ENCODE peak calls at places on chromosomes 2 and 18, in ten cellular contexts. C is left ventricle myocardium inferior; J is transverse colon; X is right cardiac atrium; M is CD8-positive, alpha-beta memory T cell; W is MM.1S; I is upper lobe of right lung; D is AG09309; Q is stomach; E is upper lobe of left lung. R is an unnamed sample.

GRCh38 chr2:64632855-64633819 is 20.6 kb downstream of the SERTAD2 start:
- DNase-seq in J (no peak), C (no peak), D (peak; percentile 56), X (no peak), Q (no peak), E (no peak), M (peak; percentile 32), W (no peak), I (no peak), R (no peak)

GRCh38 chr2:218876562-218877219 is 4.0 kb upstream of the WNT10A start:
- DNase-seq in D (no peak), Q (peak; percentile 75), C (peak; percentile 52), W (peak; percentile 70), X (no peak), J (peak; percentile 73), M (peak; percentile 81), I (no peak), E (peak; percentile 58), R (peak; percentile 76)

GRCh38 chr2:217326238-217327022 is 466.6 kb upstream of the TNP1 start:
- DNase-seq in J (no peak), Q (no peak), C (no peak), W (no peak), E (no peak), X (no peak), I (no peak), M (no peak), D (no peak), R (no peak)

GRCh38 chr2:113218283-113219091 is 44.7 kb downstream of the PSD4 start:
- DNase-seq in Q (no peak), W (no peak), D (no peak), X (peak; percentile 52), J (peak; percentile 83), M (no peak), C (peak; percentile 45), I (peak; percentile 85), E (peak; percentile 74), R (no peak)

GRCh38 chr18:58671941-58672565 is 788 bp downstream of the MALT1 start:
- DNase-seq in I (no peak), E (no peak), C (peak; percentile 45), D (no peak), Q (peak; percentile 52), X (peak; percentile 42), W (peak; percentile 46), M (no peak), J (peak; percentile 62), R (no peak)

GRCh38 chr18:61435064-61435652 is 101.9 kb downstream of the CDH20 start:
- DNase-seq in M (no peak), Q (no peak), E (no peak), J (no peak), I (no peak), W (no peak), D (no peak), X (no peak), C (no peak), R (peak; percentile 19)

GRCh38 chr2:133346654-133347053 is 221.6 kb downstream of the NCKAP5 start:
- DNase-seq in X (no peak), E (no peak), J (no peak), Q (no peak), W (no peak), M (no peak), I (no peak), C (no peak), D (peak; percentile 78), R (no peak)

GRCh38 chr2:74415762-74416395 is 5.5 kb downstream of the C2orf81 start:
- DNase-seq in C (no peak), J (no peak), I (no peak), W (no peak), Q (no peak), X (no peak), M (no peak), E (no peak), D (no peak), R (no peak)

DNA sequence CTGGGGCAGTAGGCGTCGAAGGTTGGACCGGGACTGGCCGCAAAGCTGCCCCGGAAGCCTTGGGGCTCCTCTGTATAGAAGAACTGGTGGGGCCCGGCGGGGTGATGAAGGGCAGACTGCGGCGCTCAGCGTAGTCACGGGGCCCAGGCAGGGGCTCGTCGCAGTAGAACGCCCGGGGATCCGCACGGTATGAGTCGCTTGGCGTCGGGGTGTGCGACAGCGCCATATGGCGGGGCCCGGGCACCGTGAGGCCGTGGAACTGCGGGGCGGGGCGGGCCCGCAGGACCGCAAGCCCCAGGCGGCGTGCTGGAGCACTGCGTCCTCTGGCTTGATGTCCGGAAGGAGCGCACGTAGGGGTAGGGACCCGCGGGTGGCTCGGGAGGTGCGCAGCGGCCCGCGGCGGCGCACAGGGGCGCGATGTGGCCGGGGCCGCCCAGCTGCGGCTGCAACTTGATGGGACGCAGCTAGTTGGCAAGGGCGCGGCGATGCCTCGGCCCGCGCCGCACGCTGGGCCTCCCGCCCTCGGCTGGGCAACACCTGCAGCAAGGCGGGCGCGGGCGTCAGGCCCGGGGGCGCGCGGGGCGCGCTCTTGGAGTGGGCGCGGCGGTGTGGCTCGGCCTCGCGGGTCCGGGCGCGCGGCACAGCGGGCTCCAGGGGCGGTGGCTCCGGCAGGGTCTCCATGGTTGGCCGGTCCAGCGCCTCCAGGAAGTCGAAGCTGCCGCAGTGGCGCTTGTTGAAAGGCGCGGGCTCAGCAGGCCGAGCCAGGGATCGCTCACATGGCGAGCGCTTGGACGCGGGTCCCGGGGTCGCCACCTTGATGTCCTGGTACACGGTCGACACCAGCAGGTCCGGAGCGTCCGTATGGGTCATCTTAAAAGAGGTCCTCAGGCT is 251.4 kb downstream of the ANKRD30B start:
- DNase-seq in C (no peak), E (no peak), I (peak; percentile 59), M (no peak), D (no peak), J (no peak), Q (no peak), X (no peak), W (no peak), R (no peak)
- H3K4me3 ChIP-seq in C (no peak overlapping the region), E (no peak overlapping the region), I (no peak overlapping the region), M (no peak overlapping the region), D (no peak overlapping the region), J (peak overlapping the region; percentile 41), Q (no peak overlapping the region), X (no peak overlapping the region), W (no peak overlapping the region), R (no peak overlapping the region)

GRCh38 chr2:216317831-216318230 is 54.5 kb downstream of the MARCHF4 start:
- DNase-seq in Q (no peak), D (no peak), I (no peak), X (no peak), M (no peak), W (no peak), E (no peak), J (no peak), C (no peak), R (no peak)

GRCh38 chr2:216312441-216312840 is 59.8 kb downstream of the MARCHF4 start:
- DNase-seq in I (no peak), M (no peak), Q (no peak), W (no peak), D (no peak), X (no peak), E (no peak), C (no peak), J (no peak), R (no peak)

GRCh38 chr2:216316743-216317142 is 55.5 kb downstream of the MARCHF4 start:
- DNase-seq in E (no peak), J (no peak), C (no peak), I (no peak), Q (no peak), W (no peak), X (no peak), D (no peak), M (no peak), R (no peak)

GRCh38 chr2:216318470-216318869 is 53.8 kb downstream of the MARCHF4 start:
- DNase-seq in E (no peak), I (no peak), J (no peak), D (no peak), X (no peak), W (no peak), Q (no peak), M (no peak), C (no peak), R (no peak)

GRCh38 chr2:216315817-216316603 is 56.3 kb downstream of the MARCHF4 start:
- DNase-seq in E (no peak), C (no peak), D (no peak), Q (no peak), J (no peak), M (no peak), W (no peak), X (no peak), I (no peak), R (no peak)
- H3K4me3 ChIP-seq in E (no peak overlapping the region), C (peak overlapping the region; percentile 2), D (no peak overlapping the region), Q (no peak overlapping the region), J (no peak overlapping the region), M (no peak overlapping the region), W (no peak overlapping the region), X (no peak overlapping the region), I (no peak overlapping the region), R (no peak overlapping the region)

GRCh38 chr2:168465594-168465993 is 9.5 kb downstream of the CERS6 start:
- DNase-seq in E (no peak), I (no peak), J (no peak), C (no peak), X (no peak), M (no peak), D (no peak), W (no peak), Q (no peak), R (no peak)

GRCh38 chr2:168466834-168467565 is 10.9 kb downstream of the CERS6 start:
- DNase-seq in C (no peak), I (no peak), D (no peak), X (no peak), J (no peak), M (no peak), W (no peak), E (no peak), Q (no peak), R (no peak)

GRCh38 chr2:168467729-168468128 is 11.7 kb downstream of the CERS6 start:
- DNase-seq in E (no peak), J (no peak), I (no peak), X (no peak), M (no peak), D (no peak), Q (no peak), C (no peak), W (no peak), R (no peak)

GRCh38 chr2:168468354-168468753 is 12.3 kb downstream of the CERS6 start:
- DNase-seq in J (no peak), W (no peak), I (no peak), D (no peak), X (no peak), M (no peak), E (no peak), C (no peak), Q (no peak), R (no peak)

DNA sequence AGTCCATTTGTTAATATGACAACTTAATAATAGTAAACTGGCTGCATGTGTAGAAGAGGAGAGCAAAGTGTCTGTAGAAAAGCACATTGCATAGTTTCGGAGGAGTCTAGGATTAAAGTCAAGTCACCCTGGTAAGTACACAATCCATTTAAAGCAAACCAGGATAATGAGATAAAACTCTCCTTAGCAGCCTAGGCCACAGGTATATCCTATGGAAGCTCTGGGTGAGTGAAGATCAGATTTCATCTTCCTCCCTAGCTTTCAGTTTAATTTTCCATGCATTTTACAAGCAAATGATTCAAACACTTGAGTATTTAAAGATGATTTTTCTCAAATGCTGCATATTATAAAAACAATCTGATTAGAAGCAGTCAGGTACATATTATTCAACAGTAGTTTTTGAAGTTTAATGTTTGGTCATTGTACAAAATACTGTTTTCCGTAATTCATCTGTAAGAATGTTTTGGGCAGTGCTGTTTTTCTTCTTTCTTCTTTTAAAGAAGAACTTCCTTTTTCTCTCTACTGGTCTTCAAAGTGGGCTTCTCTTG is 10.2 kb downstream of the CERS6 start:
- DNase-seq in C (no peak), E (no peak), X (no peak), M (no peak), D (no peak), J (no peak), I (no peak), W (no peak), Q (no peak), R (no peak)
- H3K4me3 ChIP-seq in C (peak overlapping the region; percentile 44), E (no peak overlapping the region), X (peak overlapping the region; percentile 15), M (no peak overlapping the region), D (no peak overlapping the region), J (no peak overlapping the region), I (no peak overlapping the region), W (no peak overlapping the region), Q (no peak overlapping the region), R (no peak overlapping the region)

DNA sequence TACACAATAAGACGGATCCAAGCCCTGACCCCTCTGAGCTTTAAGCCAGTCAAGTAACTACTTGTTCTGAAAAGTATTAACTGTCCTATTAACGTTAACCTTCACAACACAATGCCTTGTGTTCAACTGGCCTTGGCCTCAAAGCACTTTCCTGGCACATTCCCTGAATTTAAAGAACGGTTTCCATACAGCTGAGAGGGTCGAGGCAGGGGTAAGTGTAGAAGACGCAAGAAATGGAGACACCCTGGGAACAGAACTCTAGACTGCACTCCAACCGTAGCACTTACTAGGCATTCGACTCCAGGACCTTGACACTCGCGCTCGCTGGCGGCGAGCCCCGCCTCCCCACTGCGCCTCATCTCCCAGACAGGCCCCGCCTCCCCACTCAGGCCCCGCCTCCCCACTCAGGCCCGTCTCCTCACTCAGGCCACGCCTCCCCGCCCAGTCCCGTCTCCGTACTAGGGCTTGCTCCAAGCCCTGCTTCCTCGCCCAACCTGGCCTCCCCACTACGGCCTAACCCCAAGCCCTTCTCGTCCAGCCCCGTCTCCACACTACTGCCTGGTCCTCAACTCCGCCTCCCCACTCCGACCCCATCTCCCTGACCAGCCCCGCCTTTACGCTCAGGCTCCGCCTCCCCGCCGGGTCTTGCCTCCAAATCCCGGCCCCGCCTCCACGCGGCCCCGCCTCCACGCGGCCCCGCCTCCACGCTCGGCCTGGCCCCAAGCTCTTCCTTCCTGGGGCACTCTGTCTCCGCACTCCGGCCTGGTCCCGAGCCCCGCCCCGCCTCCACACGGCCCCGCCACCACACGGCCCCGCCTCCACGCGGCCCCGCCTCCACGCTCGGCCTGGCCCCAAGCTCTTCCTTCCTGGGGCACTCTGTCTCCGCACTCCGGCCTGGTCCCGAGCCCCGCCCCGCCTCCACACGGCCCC is 887 bp upstream of the TMEM87B start:
- DNase-seq in I (peak; percentile 99), C (peak; percentile 99), J (peak; percentile 99), E (peak; percentile 99), X (peak; percentile 98), Q (peak; percentile 99), M (peak; percentile 98), D (peak; percentile 72), W (peak; percentile 93), R (peak; percentile 98)
- H3K4me3 ChIP-seq in I (peak overlapping the region; percentile 60), C (peak overlapping the region; percentile 72), J (peak overlapping the region; percentile 67), E (peak overlapping the region; percentile 64), X (peak overlapping the region; percentile 39), Q (peak overlapping the region; percentile 61), M (peak overlapping the region; percentile 83), D (peak overlapping the region; percentile 89), W (peak overlapping the region; percentile 71), R (peak overlapping the region; percentile 10)

R was measured in CD4-positive, alpha-beta memory T cell.